ENCODE peak calls at places on chromosomes 11 and 22, in six cellular contexts. E is H9, M is brain microvascular endothelial cell, B is mesothelial cell of epicardium, J is NCI-H1105 treated with DMSO at 0.1 percent for 48 hours, H is natural killer cell. S is an unnamed sample.

GRCh38 chr11:111797145-111797581 is 31.0 kb upstream of the PPP2R1B start:
- DNase-seq in E (no peak), M (no peak), B (no peak), J (peak), H (no peak), S (peak)

GRCh38 chr11:77029829-77030228 is 4.4 kb upstream of the B3GNT6 start:
- DNase-seq in E (no peak), M (no peak), B (no peak), J (no peak), H (no peak), S (no peak)

GRCh38 chr11:62015615-62016014 is 48.2 kb upstream of the FTH1 start:
- DNase-seq in E (no peak), M (no peak), B (no peak), J (no peak), H (no peak), S (no peak)

GRCh38 chr11:21965221-21965620 is 227.7 kb upstream of the ANO5 start:
- DNase-seq in E (no peak), M (no peak), B (no peak), J (no peak), H (no peak), S (no peak)

GRCh38 chr11:85813721-85814120 is 2.8 kb upstream of the SYTL2 start:
- DNase-seq in E (no peak), M (no peak), B (no peak), J (no peak), H (no peak), S (no peak)

GRCh38 chr11:90512846-90513245 is 290.0 kb upstream of the CHORDC1 start:
- DNase-seq in E (no peak), M (no peak), B (no peak), J (no peak), H (no peak), S (no peak)

GRCh38 chr11:30936476-30936875 is 350.3 kb upstream of the MPPED2 start:
- DNase-seq in E (no peak), M (no peak), B (no peak), J (no peak), H (no peak), S (peak)

GRCh38 chr11:66242085-66242765 is 26.2 kb upstream of the RAB1B start:
- DNase-seq in E (no peak), M (no peak), B (no peak), J (no peak), H (no peak), S (no peak)

GRCh38 chr11:10725114-10725906 is 25.7 kb upstream of the CTR9 start:
- DNase-seq in E (no peak), M (peak), B (no peak), J (no peak), H (no peak), S (peak)

GRCh38 chr11:44950036-44950624 is 553 bp downstream of the TP53I11 start:
- DNase-seq in E (no peak), M (no peak), B (peak), J (peak), H (no peak), S (no peak)

GRCh38 chr22:19395276-19395675 is 36.3 kb downstream of the HIRA start:
- DNase-seq in E (no peak), M (no peak), B (no peak), J (no peak), H (no peak), S (no peak)

GRCh38 chr22:46278656-46279645 is 11.1 kb downstream of the TTC38 start:
- DNase-seq in E (no peak), M (no peak), B (no peak), J (no peak), H (no peak), S (no peak)

GRCh38 chr11:10326080-10326964 is 21.4 kb downstream of the ADM start:
- DNase-seq in E (no peak), M (no peak), B (no peak), J (no peak), H (no peak), S (no peak)

GRCh38 chr22:48369789-48370507 is 1457.7 kb downstream of the BRD1 start:
- DNase-seq in E (peak), M (no peak), B (no peak), J (no peak), H (no peak), S (no peak)

GRCh38 chr11:87290304-87290922 is 252.7 kb downstream of the TMEM135 start:
- DNase-seq in E (no peak), M (peak), B (no peak), J (peak), H (no peak), S (peak)

GRCh38 chr11:9095421-9095820 is 4.0 kb upstream of the SCUBE2 start:
- DNase-seq in E (peak), M (no peak), B (no peak), J (no peak), H (no peak), S (no peak)

GRCh38 chr22:17057959-17058814 is 26.6 kb upstream of the IL17RA start:
- DNase-seq in E (peak), M (peak), B (peak), J (peak), H (peak), S (peak)

GRCh38 chr22:45638834-45639746 is 32.5 kb upstream of the ATXN10 start:
- DNase-seq in E (no peak), M (peak), B (no peak), J (no peak), H (no peak), S (peak)

GRCh38 chr11:83568474-83568873 is 282.3 kb upstream of the CCDC90B start:
- DNase-seq in E (no peak), M (no peak), B (no peak), J (no peak), H (no peak), S (no peak)

GRCh38 chr22:47795477-47796127 is 1033.2 kb downstream of the TBC1D22A start:
- DNase-seq in E (peak), M (no peak), B (no peak), J (no peak), H (no peak), S (no peak)

GRCh38 chr11:46906596-46906995 is 11.8 kb downstream of the LRP4 start:
- DNase-seq in E (peak), M (peak), B (no peak), J (no peak), H (no peak), S (no peak)

GRCh38 chr11:64060861-64061444 is 25.2 kb downstream of the FLRT1 start:
- DNase-seq in E (peak), M (peak), B (peak), J (peak), H (peak), S (no peak)

GRCh38 chr11:57283231-57283990 is 41.3 kb downstream of the TNKS1BP1 start:
- DNase-seq in E (peak), M (no peak), B (no peak), J (no peak), H (no peak), S (no peak)

GRCh38 chr22:23357028-23357427 is 176.7 kb downstream of the BCR start:
- DNase-seq in E (no peak), M (no peak), B (no peak), J (no peak), H (no peak), S (no peak)

GRCh38 chr11:8352090-8352489 is 88.4 kb upstream of the LMO1 start:
- DNase-seq in E (no peak), M (no peak), B (no peak), J (no peak), H (no peak), S (no peak)

GRCh38 chr11:70225629-70226582 is 22.8 kb downstream of the FADD start:
- DNase-seq in E (peak), M (no peak), B (no peak), J (no peak), H (no peak), S (no peak)

S was measured in RCC 7860.